ENCODE peak calls at places on chromosomes 13 and 19, in five cellular contexts. One of them, this sample, is unnamed.

GRCh38 chr13:92682832-92683517 is 543.6 kb upstream of the GPC6 start:
- DNase-seq in erythroblast: no peak
- DNase-seq in GM18507: no peak
- DNase-seq in fibroblast of the conjunctiva: no peak
- DNase-seq in HCT116: no peak
- DNase-seq in this sample: no peak

GRCh38 chr19:4108767-4109625 is 14.9 kb downstream of the MAP2K2 start:
- DNase-seq in erythroblast: no peak
- DNase-seq in GM18507: peak
- DNase-seq in fibroblast of the conjunctiva: no peak
- DNase-seq in HCT116: no peak
- DNase-seq in this sample: no peak

GRCh38 chr13:31764556-31764955 is 25.2 kb downstream of the RXFP2 start:
- DNase-seq in erythroblast: no peak
- DNase-seq in GM18507: no peak
- DNase-seq in fibroblast of the conjunctiva: no peak
- DNase-seq in HCT116: no peak
- DNase-seq in this sample: no peak

GRCh38 chr13:84645196-84646071 is 763.2 kb upstream of the SLITRK1 start:
- DNase-seq in erythroblast: no peak
- DNase-seq in GM18507: no peak
- DNase-seq in fibroblast of the conjunctiva: no peak
- DNase-seq in HCT116: no peak
- DNase-seq in this sample: no peak

GRCh38 chr13:40682449-40683240 is 16.2 kb upstream of the FOXO1 start:
- DNase-seq in erythroblast: peak
- DNase-seq in GM18507: no peak
- DNase-seq in fibroblast of the conjunctiva: no peak
- DNase-seq in HCT116: no peak
- DNase-seq in this sample: no peak

GRCh38 chr19:17052439-17052838 is 22.8 kb downstream of the HAUS8 start:
- DNase-seq in erythroblast: peak
- DNase-seq in GM18507: no peak
- DNase-seq in fibroblast of the conjunctiva: no peak
- DNase-seq in HCT116: peak
- DNase-seq in this sample: no peak

GRCh38 chr13:32253911-32254399 is 61.2 kb downstream of the ZAR1L start:
- DNase-seq in erythroblast: no peak
- DNase-seq in GM18507: no peak
- DNase-seq in fibroblast of the conjunctiva: no peak
- DNase-seq in HCT116: no peak
- DNase-seq in this sample: no peak

GRCh38 chr13:36601186-36601585 is 72.6 kb upstream of the SERTM1 start:
- DNase-seq in erythroblast: no peak
- DNase-seq in GM18507: no peak
- DNase-seq in fibroblast of the conjunctiva: no peak
- DNase-seq in HCT116: no peak
- DNase-seq in this sample: no peak

GRCh38 chr19:32877323-32877912 is 7.9 kb upstream of the SLC7A9 start:
- DNase-seq in erythroblast: no peak
- DNase-seq in GM18507: no peak
- DNase-seq in fibroblast of the conjunctiva: no peak
- DNase-seq in HCT116: no peak
- DNase-seq in this sample: no peak

GRCh38 chr13:31322025-31322424 is 122.2 kb downstream of the B3GLCT start:
- DNase-seq in erythroblast: peak
- DNase-seq in GM18507: no peak
- DNase-seq in fibroblast of the conjunctiva: peak
- DNase-seq in HCT116: no peak
- DNase-seq in this sample: no peak

GRCh38 chr19:48750351-48750750 is 2.1 kb downstream of the FUT1 start:
- DNase-seq in erythroblast: no peak
- DNase-seq in GM18507: no peak
- DNase-seq in fibroblast of the conjunctiva: no peak
- DNase-seq in HCT116: no peak
- DNase-seq in this sample: no peak